ENCODE peak calls at places on chromosomes 3 and 15, in four cellular contexts. One of them, this sample, is unnamed. For H3K4me1, the result is how much of the 10 kb centered on the place peaks cover.

GRCh38 chr3:42023380-42023779 is 61.5 kb upstream of the ULK4 start:
- DNase-seq in body of pancreas: no peak
- DNase-seq in adrenal gland: no peak
- DNase-seq in Panc1: no peak
- DNase-seq in this sample: no peak

GRCh38 chr3:65883614-65884013 is 155.1 kb downstream of the MAGI1 start:
- DNase-seq in body of pancreas: peak
- DNase-seq in adrenal gland: no peak
- DNase-seq in Panc1: no peak
- DNase-seq in this sample: no peak

GRCh38 chr3:195873281-195873887 is 35.0 kb downstream of the TNK2 start:
- DNase-seq in body of pancreas: no peak
- DNase-seq in adrenal gland: no peak
- DNase-seq in Panc1: no peak
- DNase-seq in this sample: no peak

GRCh38 chr3:122940628-122941086 is 86.9 kb downstream of the SEMA5B start:
- DNase-seq in body of pancreas: no peak
- DNase-seq in adrenal gland: peak
- DNase-seq in Panc1: no peak
- DNase-seq in this sample: peak

GRCh38 chr3:123341871-123342630 is 106.8 kb downstream of the ADCY5 start:
- DNase-seq in body of pancreas: no peak
- DNase-seq in adrenal gland: peak
- DNase-seq in Panc1: no peak
- DNase-seq in this sample: no peak

GRCh38 chr3:125357032-125357658 is 18.0 kb downstream of the ZNF148 start:
- DNase-seq in body of pancreas: peak
- DNase-seq in adrenal gland: peak
- DNase-seq in Panc1: no peak
- DNase-seq in this sample: peak

GRCh38 chr15:65981837-65982696 is 112.8 kb downstream of the RAB11A start:
- DNase-seq in body of pancreas: peak
- DNase-seq in adrenal gland: no peak
- DNase-seq in Panc1: no peak
- DNase-seq in this sample: peak

GRCh38 chr3:98765721-98766120 is 2.6 kb downstream of the ST3GAL6 start:
- DNase-seq in body of pancreas: no peak
- DNase-seq in adrenal gland: no peak
- DNase-seq in Panc1: no peak
- DNase-seq in this sample: peak

GRCh38 chr3:169607909-169608308 is 55.6 kb downstream of the MECOM start:
- DNase-seq in body of pancreas: no peak
- DNase-seq in adrenal gland: no peak
- DNase-seq in Panc1: no peak
- DNase-seq in this sample: no peak

GRCh38 chr15:65212097-65212496 is 824 bp upstream of the CILP start:
- DNase-seq in body of pancreas: no peak
- DNase-seq in adrenal gland: no peak
- DNase-seq in Panc1: no peak
- DNase-seq in this sample: peak

GRCh38 chr15:62566248-62566647 is 401.2 kb upstream of the C2CD4B start:
- DNase-seq in body of pancreas: no peak
- DNase-seq in adrenal gland: no peak
- DNase-seq in Panc1: no peak
- DNase-seq in this sample: no peak

GRCh38 chr15:62565620-62566019 is 400.5 kb upstream of the C2CD4B start:
- DNase-seq in body of pancreas: no peak
- DNase-seq in adrenal gland: no peak
- DNase-seq in Panc1: no peak
- DNase-seq in this sample: no peak

GRCh38 chr15:62567501-62567900 is 402.4 kb upstream of the C2CD4B start:
- DNase-seq in body of pancreas: no peak
- DNase-seq in adrenal gland: no peak
- DNase-seq in Panc1: no peak
- DNase-seq in this sample: no peak

GRCh38 chr15:62568004-62568403 is 402.9 kb upstream of the C2CD4B start:
- DNase-seq in body of pancreas: no peak
- DNase-seq in adrenal gland: no peak
- DNase-seq in Panc1: no peak
- DNase-seq in this sample: no peak

GRCh38 chr15:62564889-62565288 is 399.8 kb upstream of the C2CD4B start:
- DNase-seq in body of pancreas: no peak
- DNase-seq in adrenal gland: no peak
- DNase-seq in Panc1: no peak
- DNase-seq in this sample: no peak
- H3K4me1 ChIP-seq in body of pancreas: under half
- H3K4me1 ChIP-seq in adrenal gland: under half
- H3K4me1 ChIP-seq in Panc1: under half
- H3K4me1 ChIP-seq in this sample: under half

DNA sequence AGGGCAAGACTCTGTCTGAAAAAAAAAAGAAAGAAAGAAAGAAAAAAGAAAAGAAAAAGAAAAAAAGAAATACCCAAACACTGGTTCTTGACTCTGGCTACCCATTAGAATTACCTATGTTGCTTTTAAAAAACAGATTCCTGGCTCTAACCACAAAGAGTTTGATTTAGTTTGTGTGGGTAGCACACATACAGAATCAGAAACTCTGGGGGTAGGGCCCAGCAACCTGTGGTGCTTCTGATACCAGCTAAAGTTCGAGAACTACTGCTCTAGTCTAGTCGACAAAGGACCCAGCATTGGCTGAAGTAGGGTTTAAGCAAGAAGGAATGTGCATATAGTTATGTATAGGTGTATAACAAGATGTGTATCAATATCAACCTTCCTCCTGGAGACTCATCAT is 392.7 kb downstream of the EFHB start:
- DNase-seq in body of pancreas: no peak
- DNase-seq in adrenal gland: no peak
- DNase-seq in Panc1: no peak
- DNase-seq in this sample: no peak
- H3K4me1 ChIP-seq in body of pancreas: under half
- H3K4me1 ChIP-seq in adrenal gland: under half
- H3K4me1 ChIP-seq in Panc1: under half
- H3K4me1 ChIP-seq in this sample: under half

GRCh38 chr3:95172144-95172543 is 1109.3 kb downstream of the NSUN3 start:
- DNase-seq in body of pancreas: no peak
- DNase-seq in adrenal gland: no peak
- DNase-seq in Panc1: no peak
- DNase-seq in this sample: no peak
- H3K4me1 ChIP-seq in body of pancreas: under half
- H3K4me1 ChIP-seq in adrenal gland: under half
- H3K4me1 ChIP-seq in Panc1: under half
- H3K4me1 ChIP-seq in this sample: under half

GRCh38 chr15:57044961-57045360 is 126.5 kb downstream of the TCF12 start:
- DNase-seq in body of pancreas: no peak
- DNase-seq in adrenal gland: no peak
- DNase-seq in Panc1: no peak
- DNase-seq in this sample: no peak
- H3K4me1 ChIP-seq in body of pancreas: under half
- H3K4me1 ChIP-seq in adrenal gland: under half
- H3K4me1 ChIP-seq in Panc1: under half
- H3K4me1 ChIP-seq in this sample: under half

GRCh38 chr3:72996121-72996472 is 514 bp upstream of the PPP4R2 start:
- DNase-seq in body of pancreas: no peak
- DNase-seq in adrenal gland: no peak
- DNase-seq in Panc1: no peak
- DNase-seq in this sample: no peak

GRCh38 chr3:72995337-72995736 is 1.3 kb upstream of the PPP4R2 start:
- DNase-seq in body of pancreas: no peak
- DNase-seq in adrenal gland: no peak
- DNase-seq in Panc1: no peak
- DNase-seq in this sample: no peak

GRCh38 chr3:72996473-72997333 is at the start of gene PPP4R2:
- DNase-seq in body of pancreas: peak
- DNase-seq in adrenal gland: peak
- DNase-seq in Panc1: no peak
- DNase-seq in this sample: peak

GRCh38 chr3:72998489-72998888 is 1.9 kb downstream of the PPP4R2 start:
- DNase-seq in body of pancreas: no peak
- DNase-seq in adrenal gland: no peak
- DNase-seq in Panc1: no peak
- DNase-seq in this sample: no peak

GRCh38 chr3:72997421-72997961 is 880 bp downstream of the PPP4R2 start:
- DNase-seq in body of pancreas: peak
- DNase-seq in adrenal gland: no peak
- DNase-seq in Panc1: no peak
- DNase-seq in this sample: peak
- H3K4me1 ChIP-seq in body of pancreas: under half
- H3K4me1 ChIP-seq in adrenal gland: under half
- H3K4me1 ChIP-seq in Panc1: under half
- H3K4me1 ChIP-seq in this sample: under half

GRCh38 chr3:72111265-72111972 is 326.5 kb upstream of the PROK2 start:
- DNase-seq in body of pancreas: no peak
- DNase-seq in adrenal gland: no peak
- DNase-seq in Panc1: no peak
- DNase-seq in this sample: no peak
- H3K4me1 ChIP-seq in body of pancreas: under half
- H3K4me1 ChIP-seq in adrenal gland: under half
- H3K4me1 ChIP-seq in Panc1: under half
- H3K4me1 ChIP-seq in this sample: under half

DNA sequence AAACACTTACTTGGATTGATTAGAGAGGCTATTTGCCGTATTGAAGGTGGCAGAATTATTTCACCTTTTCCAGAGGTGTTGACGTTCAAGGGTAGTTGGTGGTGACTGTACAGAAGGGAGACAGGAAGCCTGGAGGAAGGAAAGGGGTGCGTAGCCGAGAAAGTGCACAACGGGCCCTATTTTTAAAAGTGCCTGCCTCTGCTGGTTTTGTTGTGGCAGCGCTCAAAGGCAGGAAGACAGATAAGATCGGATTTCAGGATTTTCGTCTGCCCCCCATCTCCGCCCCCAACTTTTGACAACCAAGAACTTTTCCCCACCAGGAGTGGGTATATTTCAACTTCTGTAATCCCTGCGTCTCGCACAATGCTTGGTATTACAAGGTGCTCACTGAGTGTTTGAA is 38.5 kb downstream of the SMAD3 start:
- DNase-seq in body of pancreas: no peak
- DNase-seq in adrenal gland: no peak
- DNase-seq in Panc1: no peak
- DNase-seq in this sample: no peak
- H3K4me1 ChIP-seq in body of pancreas: half or more
- H3K4me1 ChIP-seq in adrenal gland: under half
- H3K4me1 ChIP-seq in Panc1: half or more
- H3K4me1 ChIP-seq in this sample: under half

This sample was measured in BE2C.